ENCODE peak calls at places on chromosomes 6 and 20, in six cellular contexts. U, F, Z, B, W and Q are unnamed samples.

GRCh38 chr6:115362234-115362633 is 698.5 kb downstream of the FRK start:
- DNase-seq in U (no peak), F (no peak), Z (no peak), B (no peak), W (no peak), Q (no peak)

GRCh38 chr6:35259946-35260626 is 551 bp downstream of the ZNF76 start:
- DNase-seq in U (peak), F (peak), Z (peak), B (peak), W (peak), Q (peak)

GRCh38 chr6:118097576-118097975 is 190.5 kb downstream of the SLC35F1 start:
- DNase-seq in U (no peak), F (no peak), Z (no peak), B (no peak), W (no peak), Q (no peak)

GRCh38 chr20:54464003-54464402 is 11.4 kb upstream of the DOK5 start:
- DNase-seq in U (no peak), F (no peak), Z (no peak), B (no peak), W (no peak), Q (no peak)

GRCh38 chr6:35489995-35490791 is 6.7 kb downstream of the TEAD3 start:
- DNase-seq in U (no peak), F (peak), Z (no peak), B (no peak), W (no peak), Q (peak)

GRCh38 chr6:45184937-45185336 is 143.2 kb upstream of the RUNX2 start:
- DNase-seq in U (no peak), F (no peak), Z (no peak), B (no peak), W (no peak), Q (no peak)

GRCh38 chr6:47349931-47350330 is 40.2 kb upstream of the TNFRSF21 start:
- DNase-seq in U (no peak), F (no peak), Z (no peak), B (no peak), W (no peak), Q (no peak)

GRCh38 chr6:71498643-71499042 is 210.0 kb downstream of the OGFRL1 start:
- DNase-seq in U (no peak), F (no peak), Z (no peak), B (no peak), W (no peak), Q (peak)

GRCh38 chr6:44250718-44251123 is 3.8 kb downstream of the HSP90AB1 start:
- DNase-seq in U (no peak), F (no peak), Z (no peak), B (no peak), W (no peak), Q (no peak)

GRCh38 chr6:96789871-96790270 is 47.4 kb downstream of the GPR63 start:
- DNase-seq in U (no peak), F (no peak), Z (no peak), B (no peak), W (no peak), Q (no peak)

GRCh38 chr6:143193571-143194094 is 132.9 kb downstream of the AIG1 start:
- DNase-seq in U (no peak), F (no peak), Z (no peak), B (no peak), W (no peak), Q (no peak)

GRCh38 chr20:49935746-49936152 is 448 bp upstream of the RNF114 start:
- DNase-seq in U (no peak), F (peak), Z (no peak), B (no peak), W (no peak), Q (no peak)

GRCh38 chr20:16350465-16350864 is 222.8 kb downstream of the KIF16B start:
- DNase-seq in U (no peak), F (no peak), Z (no peak), B (no peak), W (no peak), Q (no peak)

GRCh38 chr6:22613695-22614094 is 44.3 kb downstream of the HDGFL1 start:
- DNase-seq in U (no peak), F (no peak), Z (no peak), B (no peak), W (no peak), Q (no peak)

GRCh38 chr6:47743744-47744143 is 38.1 kb upstream of the OPN5 start:
- DNase-seq in U (no peak), F (no peak), Z (no peak), B (no peak), W (no peak), Q (no peak)

GRCh38 chr6:25832670-25833069 is 818 bp upstream of the SLC17A1 start:
- DNase-seq in U (no peak), F (no peak), Z (no peak), B (no peak), W (no peak), Q (no peak)

GRCh38 chr6:116812051-116812650 is 16.7 kb downstream of the GPRC6A start:
- DNase-seq in U (no peak), F (no peak), Z (no peak), B (no peak), W (no peak), Q (no peak)